ENCODE peak calls at places on chromosomes 16 and 17, in five cellular contexts. D is fibroblast of the aortic adventitia; T is CD8-positive, alpha-beta T cell; S is neural progenitor cell; K is heart right ventricle. O is an unnamed sample.

GRCh38 chr16:79838860-79839259 is 238.3 kb upstream of the MAF start:
- DNase-seq in D (no peak), T (no peak), S (no peak), K (no peak), O (peak)

GRCh38 chr17:60169921-60170817 is 20.4 kb downstream of the CA4 start:
- DNase-seq in D (peak), T (no peak), S (no peak), K (peak), O (peak)

GRCh38 chr16:1297413-1297773 is 12.0 kb upstream of the UBE2I start:
- DNase-seq in D (no peak), T (no peak), S (no peak), K (no peak), O (no peak)

GRCh38 chr17:45868276-45868675 is 23.6 kb downstream of the SPPL2C start:
- DNase-seq in D (no peak), T (no peak), S (no peak), K (no peak), O (no peak)

GRCh38 chr16:82735176-82735575 is 108.4 kb downstream of the CDH13 start:
- DNase-seq in D (no peak), T (no peak), S (no peak), K (no peak), O (no peak)

GRCh38 chr17:75818326-75818885 is 25.8 kb downstream of the UNC13D start:
- DNase-seq in D (no peak), T (no peak), S (no peak), K (no peak), O (no peak)

GRCh38 chr16:30068750-30069574 is 3.4 kb downstream of the ALDOA start:
- DNase-seq in D (peak), T (peak), S (peak), K (no peak), O (peak)

GRCh38 chr16:51573191-51573590 is 422.1 kb upstream of the SALL1 start:
- DNase-seq in D (no peak), T (no peak), S (no peak), K (no peak), O (no peak)

GRCh38 chr17:77863814-77864161 is 94.7 kb upstream of the TNRC6C start:
- DNase-seq in D (peak), T (no peak), S (no peak), K (peak), O (no peak)

GRCh38 chr16:55501549-55502322 is 7.1 kb upstream of the LPCAT2 start:
- DNase-seq in D (no peak), T (no peak), S (peak), K (no peak), O (no peak)

GRCh38 chr17:36980281-36980761 is 31.6 kb downstream of the AATF start:
- DNase-seq in D (peak), T (no peak), S (peak), K (no peak), O (peak)

GRCh38 chr16:54318941-54319340 is 32.4 kb upstream of the IRX3 start:
- DNase-seq in D (peak), T (no peak), S (no peak), K (no peak), O (peak)

GRCh38 chr17:164536-165235 is 16.8 kb downstream of the DOC2B start:
- DNase-seq in D (peak), T (no peak), S (peak), K (no peak), O (peak)

GRCh38 chr16:67917852-67918236 is 13.8 kb downstream of the CTRL start:
- DNase-seq in D (peak), T (no peak), S (no peak), K (no peak), O (peak)

GRCh38 chr17:60724647-60725046 is 47.0 kb downstream of the BCAS3 start:
- DNase-seq in D (no peak), T (no peak), S (no peak), K (no peak), O (no peak)

GRCh38 chr16:49382916-49383315 is 9.3 kb downstream of the C16orf78 start:
- DNase-seq in D (no peak), T (no peak), S (peak), K (no peak), O (no peak)

GRCh38 chr16:71883193-71883848 is 661 bp downstream of the ZNF821 start:
- DNase-seq in D (peak), T (peak), S (no peak), K (no peak), O (peak)

GRCh38 chr16:892536-893255 is 78.1 kb downstream of the LMF1 start:
- DNase-seq in D (no peak), T (no peak), S (peak), K (no peak), O (peak)

GRCh38 chr17:8806206-8807069 is 7.3 kb upstream of the MFSD6L start:
- DNase-seq in D (no peak), T (no peak), S (no peak), K (no peak), O (no peak)

GRCh38 chr16:86565644-86566511 is 751 bp upstream of the FOXC2 start:
- DNase-seq in D (no peak), T (no peak), S (peak), K (no peak), O (peak)
- H3K4me3 ChIP-seq in D (peak), T (no peak), S (peak), K (peak), O (peak)

DNA sequence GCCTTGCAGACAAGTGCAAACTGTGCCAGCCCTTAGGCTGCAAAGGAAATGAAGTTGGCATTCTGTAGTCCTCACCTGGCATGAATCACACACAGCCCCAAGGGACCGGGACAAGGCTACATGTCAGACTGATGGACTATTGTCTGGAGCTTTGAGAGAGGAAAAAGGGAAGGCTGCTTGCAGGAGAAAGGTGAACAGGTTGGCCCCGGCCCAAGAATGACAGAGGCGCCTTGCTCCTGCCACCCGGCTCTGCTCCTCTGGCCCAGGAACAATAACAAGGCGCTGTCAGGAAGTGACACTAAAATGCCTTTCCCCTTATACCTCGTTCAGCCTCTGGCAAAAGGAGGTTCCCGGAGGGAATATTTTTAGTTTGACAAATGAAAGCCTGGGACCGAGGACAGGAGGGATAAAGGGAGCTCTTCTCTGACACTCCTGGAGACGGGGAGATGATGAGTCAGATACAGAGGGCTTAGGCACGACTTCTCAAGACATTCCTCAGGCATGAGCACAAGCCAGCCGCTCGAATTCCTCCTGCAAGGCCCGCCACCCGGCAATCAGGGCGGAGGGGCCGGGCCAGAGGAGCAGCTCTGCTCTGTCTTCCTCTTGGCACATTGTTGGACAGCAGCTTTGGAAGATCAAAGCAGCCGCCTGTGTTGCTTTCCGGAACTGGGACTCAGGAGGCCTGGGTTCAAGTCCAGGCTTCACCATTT is 105.8 kb downstream of the NOG start:
- DNase-seq in D (peak), T (no peak), S (peak), K (peak), O (peak)
- H3K4me3 ChIP-seq in D (no peak), T (no peak), S (no peak), K (no peak), O (no peak)

GRCh38 chr16:3798827-3799226 is 81.5 kb upstream of the TRAP1 start:
- DNase-seq in D (no peak), T (no peak), S (no peak), K (no peak), O (no peak)
- H3K4me3 ChIP-seq in D (no peak), T (no peak), S (no peak), K (no peak), O (no peak)

GRCh38 chr16:3047387-3047720 is 993 bp downstream of the MMP25 start:
- DNase-seq in D (no peak), T (no peak), S (no peak), K (no peak), O (no peak)

GRCh38 chr16:3045758-3046505 is 429 bp upstream of the MMP25 start:
- DNase-seq in D (no peak), T (no peak), S (peak), K (no peak), O (no peak)

GRCh38 chr16:3049921-3050481 is 3.6 kb downstream of the MMP25 start:
- DNase-seq in D (no peak), T (no peak), S (no peak), K (no peak), O (no peak)

GRCh38 chr16:3044708-3045107 is 1.7 kb upstream of the MMP25 start:
- DNase-seq in D (no peak), T (no peak), S (no peak), K (no peak), O (no peak)

GRCh38 chr16:3046506-3047386 is at the start of gene MMP25:
- DNase-seq in D (no peak), T (no peak), S (peak), K (no peak), O (no peak)
- H3K4me3 ChIP-seq in D (peak), T (peak), S (peak), K (peak), O (peak)

GRCh38 chr17:64658931-64659330 is 3.2 kb downstream of the SMURF2 start:
- DNase-seq in D (peak), T (no peak), S (no peak), K (no peak), O (peak)
- H3K4me3 ChIP-seq in D (peak), T (no peak), S (no peak), K (no peak), O (no peak)